ENCODE peak calls at places on chromosomes 1 and 21, in four cellular contexts. One of them, this sample, is unnamed.
A peak's percentile ranks its signal among the peaks of the same experiment; 100 is the strongest.

GRCh38 chr1:36083635-36084501 is at the start of gene TEKT2:
- DNase-seq in suprapubic skin: peak; percentile 79
- DNase-seq in heart left ventricle: no peak
- DNase-seq in stomach: no peak
- DNase-seq in this sample: no peak

GRCh38 chr1:59146651-59147358 is 150.1 kb upstream of the FGGY start:
- DNase-seq in suprapubic skin: peak; percentile 81
- DNase-seq in heart left ventricle: peak; percentile 73
- DNase-seq in stomach: peak; percentile 52
- DNase-seq in this sample: peak; percentile 74

GRCh38 chr1:30192969-30193630 is 530.3 kb downstream of the MATN1 start:
- DNase-seq in stomach: no peak
- DNase-seq in suprapubic skin: no peak
- DNase-seq in heart left ventricle: no peak
- DNase-seq in this sample: no peak

GRCh38 chr1:30232288-30232899 is 491.0 kb downstream of the MATN1 start:
- DNase-seq in stomach: no peak
- DNase-seq in suprapubic skin: no peak
- DNase-seq in heart left ventricle: no peak
- DNase-seq in this sample: no peak

GRCh38 chr1:162463021-162463420 is 34.6 kb upstream of the UHMK1 start:
- DNase-seq in heart left ventricle: no peak
- DNase-seq in suprapubic skin: no peak
- DNase-seq in stomach: no peak
- DNase-seq in this sample: no peak

GRCh38 chr1:172916126-172916525 is 134.6 kb downstream of the TNFSF18 start:
- DNase-seq in suprapubic skin: no peak
- DNase-seq in heart left ventricle: no peak
- DNase-seq in stomach: no peak
- DNase-seq in this sample: no peak

GRCh38 chr21:43825936-43826622 is 36.7 kb downstream of the RRP1 start:
- DNase-seq in heart left ventricle: peak; percentile 18
- DNase-seq in suprapubic skin: no peak
- DNase-seq in stomach: peak; percentile 42
- DNase-seq in this sample: no peak

GRCh38 chr1:33349778-33350610 is 29.1 kb upstream of the A3GALT2 start:
- DNase-seq in stomach: peak; percentile 89
- DNase-seq in heart left ventricle: peak; percentile 89
- DNase-seq in suprapubic skin: peak; percentile 90
- DNase-seq in this sample: no peak

GRCh38 chr1:156910309-156910782 is 10.1 kb upstream of the LRRC71 start:
- DNase-seq in suprapubic skin: no peak
- DNase-seq in stomach: peak; percentile 54
- DNase-seq in heart left ventricle: no peak
- DNase-seq in this sample: no peak

GRCh38 chr1:213135572-213135971 is 84.5 kb downstream of the RPS6KC1 start:
- DNase-seq in heart left ventricle: no peak
- DNase-seq in suprapubic skin: no peak
- DNase-seq in stomach: no peak
- DNase-seq in this sample: no peak
- H3K27ac ChIP-seq in heart left ventricle: no peak overlapping the region
- H3K27ac ChIP-seq in suprapubic skin: no peak overlapping the region
- H3K27ac ChIP-seq in stomach: no peak overlapping the region
- H3K27ac ChIP-seq in this sample: no peak overlapping the region

DNA sequence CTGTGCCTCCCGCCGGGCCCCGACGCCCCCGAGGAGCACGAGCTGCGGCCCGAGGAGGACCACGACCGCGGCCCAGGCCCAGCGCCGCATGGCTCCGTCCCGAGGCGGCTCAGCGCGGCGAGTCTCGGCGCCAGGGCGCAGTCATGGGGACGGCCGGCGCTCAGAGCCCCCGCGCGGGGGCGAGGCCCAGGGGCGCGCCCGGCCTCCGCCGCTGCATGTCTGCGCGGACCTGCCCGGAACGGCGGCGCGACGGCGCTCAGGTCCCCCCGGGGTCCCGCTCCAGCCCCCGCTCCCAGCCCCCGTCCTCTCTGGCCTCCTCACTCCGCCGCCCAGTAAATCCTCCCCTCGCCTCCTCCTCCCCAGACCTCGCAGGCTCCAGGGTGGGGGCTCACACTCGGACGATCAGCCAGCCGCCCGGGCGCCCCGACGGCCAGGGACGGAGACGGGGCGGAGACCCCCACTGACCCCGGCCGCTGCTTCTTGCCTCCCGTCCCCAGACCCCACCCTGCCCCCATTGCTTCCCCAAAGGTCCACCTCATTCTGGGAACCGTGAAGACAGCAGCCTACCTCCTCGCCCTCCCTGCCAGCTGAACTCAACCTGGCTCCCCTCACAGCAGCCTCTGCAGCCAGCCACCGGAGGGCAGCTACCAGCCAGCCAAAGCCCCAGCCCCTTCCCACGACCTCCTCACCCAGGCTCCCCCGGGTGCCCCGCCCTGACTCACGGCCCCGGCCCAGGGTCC is at the start of gene C1QTNF12:
- DNase-seq in stomach: no peak
- DNase-seq in suprapubic skin: no peak
- DNase-seq in heart left ventricle: no peak
- DNase-seq in this sample: no peak
- H3K4me3 ChIP-seq in stomach: peak within 1 kb of the TSS; percentile 24
- H3K4me3 ChIP-seq in suprapubic skin: peak within 1 kb of the TSS; percentile 33
- H3K4me3 ChIP-seq in heart left ventricle: no peak within 1 kb of the TSS
- H3K4me3 ChIP-seq in this sample: no peak within 1 kb of the TSS

GRCh38 chr1:26692211-26692792 is 3.5 kb upstream of the ARID1A start:
- DNase-seq in suprapubic skin: peak; percentile 90
- DNase-seq in stomach: peak; percentile 83
- DNase-seq in heart left ventricle: peak; percentile 87
- DNase-seq in this sample: peak; percentile 40
- TF ChIP-seq CTCF in suprapubic skin: no peak
- TF ChIP-seq CTCF in stomach: no peak
- TF ChIP-seq CTCF in heart left ventricle: no peak
- TF ChIP-seq CTCF in this sample: no peak

GRCh38 chr1:2527553-2527860 is 1.1 kb upstream of the PANK4 start:
- DNase-seq in suprapubic skin: no peak
- DNase-seq in stomach: no peak
- DNase-seq in heart left ventricle: no peak
- DNase-seq in this sample: no peak

GRCh38 chr1:2525896-2526823 is at the start of gene PANK4:
- DNase-seq in heart left ventricle: peak; percentile 94
- DNase-seq in suprapubic skin: peak; percentile 95
- DNase-seq in stomach: peak; percentile 95
- DNase-seq in this sample: peak; percentile 96

GRCh38 chr1:2526824-2527552 is 592 bp upstream of the PANK4 start:
- DNase-seq in heart left ventricle: peak; percentile 63
- DNase-seq in suprapubic skin: no peak
- DNase-seq in stomach: no peak
- DNase-seq in this sample: no peak

GRCh38 chr1:2523891-2524609 is 2.3 kb downstream of the PANK4 start:
- DNase-seq in stomach: no peak
- DNase-seq in heart left ventricle: no peak
- DNase-seq in suprapubic skin: no peak
- DNase-seq in this sample: no peak

GRCh38 chr1:2525524-2525895 is 886 bp downstream of the PANK4 start:
- DNase-seq in suprapubic skin: no peak
- DNase-seq in heart left ventricle: no peak
- DNase-seq in stomach: no peak
- DNase-seq in this sample: no peak
- H3K27ac ChIP-seq in suprapubic skin: no peak overlapping the region
- H3K27ac ChIP-seq in heart left ventricle: peak overlapping the region; percentile 78
- H3K27ac ChIP-seq in stomach: peak overlapping the region; percentile 88
- H3K27ac ChIP-seq in this sample: peak overlapping the region; percentile 66

DNA sequence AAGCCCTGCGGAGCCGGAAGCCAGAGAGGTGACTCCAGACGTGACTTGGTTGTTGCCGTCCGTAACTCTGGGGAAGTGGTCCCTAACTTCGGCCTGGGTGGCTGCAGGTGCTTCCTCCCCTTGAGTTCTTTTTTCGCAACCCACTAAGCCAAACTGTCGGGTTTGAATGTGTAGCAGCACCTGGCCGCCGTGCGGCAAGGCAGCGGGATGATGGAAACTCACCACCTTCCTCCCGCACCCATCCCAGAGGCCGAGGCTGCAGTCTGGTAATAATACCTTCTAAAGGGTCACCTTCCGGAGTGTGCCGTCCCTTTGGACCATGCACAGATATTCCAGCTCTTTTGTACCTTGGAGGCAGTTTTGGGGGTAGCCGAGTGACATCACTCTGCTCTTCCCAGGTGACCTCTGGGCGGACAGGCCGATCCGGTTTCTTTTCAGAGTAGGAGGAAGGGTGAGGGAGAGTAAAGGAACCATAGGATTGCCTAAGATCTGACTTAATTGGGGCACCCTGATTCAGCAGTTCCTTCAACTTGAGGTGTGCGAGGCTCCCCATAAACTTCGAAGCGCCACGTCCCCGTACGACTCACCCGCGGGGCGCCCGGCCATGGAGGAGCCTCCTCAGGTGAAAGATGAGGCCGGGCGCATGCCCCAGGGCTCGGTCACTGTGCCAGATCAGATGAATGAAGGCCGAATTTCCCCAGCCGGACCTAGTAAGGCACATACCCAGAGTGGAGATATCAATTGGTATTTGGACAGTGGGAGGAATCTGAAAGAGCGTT is 1.0 kb downstream of the KCNK1 start:
- DNase-seq in stomach: peak; percentile 37
- DNase-seq in suprapubic skin: no peak
- DNase-seq in heart left ventricle: no peak
- DNase-seq in this sample: no peak
- H3K4me3 ChIP-seq in stomach: peak overlapping the region; percentile 56
- H3K4me3 ChIP-seq in suprapubic skin: peak overlapping the region; percentile 70
- H3K4me3 ChIP-seq in heart left ventricle: peak overlapping the region; percentile 77
- H3K4me3 ChIP-seq in this sample: peak overlapping the region; percentile 73

This sample was measured in ascending aorta.